ENCODE peak calls at places on chromosomes 7 and 10, in five cellular contexts. N is HepG2, V is SK-N-SH, G is GM12878, I is K562. Q is an unnamed sample.

GRCh38 chr10:118341678-118342637 is at the start of gene FAM204A:
- DNase-seq in N (peak), V (peak), G (peak), I (peak), Q (peak)

GRCh38 chr7:41981046-41982040 is 255.7 kb downstream of the GLI3 start:
- DNase-seq in N (no peak), V (no peak), G (no peak), I (no peak), Q (no peak)

GRCh38 chr10:3056280-3057037 is 10.9 kb upstream of the PFKP start:
- DNase-seq in N (no peak), V (no peak), G (no peak), I (no peak), Q (no peak)

GRCh38 chr10:117684673-117685211 is 142.2 kb downstream of the EMX2 start:
- DNase-seq in N (no peak), V (peak), G (no peak), I (peak), Q (peak)

GRCh38 chr7:71828361-71828760 is 583.8 kb downstream of the CALN1 start:
- DNase-seq in N (no peak), V (no peak), G (no peak), I (no peak), Q (no peak)

GRCh38 chr7:12623885-12624498 is 53.5 kb downstream of the SCIN start:
- DNase-seq in N (no peak), V (peak), G (no peak), I (peak), Q (peak)

GRCh38 chr10:47190802-47191450 is 109.1 kb upstream of the GDF10 start:
- DNase-seq in N (no peak), V (no peak), G (no peak), I (no peak), Q (no peak)

GRCh38 chr10:130932326-130933007 is 379.1 kb downstream of the TCERG1L start:
- DNase-seq in N (no peak), V (no peak), G (no peak), I (no peak), Q (no peak)

GRCh38 chr7:16421333-16422099 is at the start of gene CRPPA:
- DNase-seq in N (peak), V (peak), G (no peak), I (peak), Q (peak)

GRCh38 chr7:30188806-30189205 is 54.0 kb downstream of the MTURN start:
- DNase-seq in N (no peak), V (no peak), G (no peak), I (no peak), Q (no peak)

GRCh38 chr7:11212080-11212711 is 238.5 kb downstream of the PHF14 start:
- DNase-seq in N (peak), V (peak), G (peak), I (peak), Q (peak)

GRCh38 chr10:109961181-109962001 is 38.1 kb upstream of the XPNPEP1 start:
- DNase-seq in N (no peak), V (peak), G (no peak), I (no peak), Q (peak)

GRCh38 chr10:109964318-109964717 is 41.0 kb upstream of the XPNPEP1 start:
- DNase-seq in N (no peak), V (no peak), G (no peak), I (no peak), Q (no peak)

GRCh38 chr10:109959571-109960145 is 36.3 kb upstream of the XPNPEP1 start:
- DNase-seq in N (no peak), V (no peak), G (no peak), I (no peak), Q (no peak)

GRCh38 chr10:109963439-109963838 is 40.1 kb upstream of the XPNPEP1 start:
- DNase-seq in N (no peak), V (peak), G (no peak), I (no peak), Q (no peak)

DNA sequence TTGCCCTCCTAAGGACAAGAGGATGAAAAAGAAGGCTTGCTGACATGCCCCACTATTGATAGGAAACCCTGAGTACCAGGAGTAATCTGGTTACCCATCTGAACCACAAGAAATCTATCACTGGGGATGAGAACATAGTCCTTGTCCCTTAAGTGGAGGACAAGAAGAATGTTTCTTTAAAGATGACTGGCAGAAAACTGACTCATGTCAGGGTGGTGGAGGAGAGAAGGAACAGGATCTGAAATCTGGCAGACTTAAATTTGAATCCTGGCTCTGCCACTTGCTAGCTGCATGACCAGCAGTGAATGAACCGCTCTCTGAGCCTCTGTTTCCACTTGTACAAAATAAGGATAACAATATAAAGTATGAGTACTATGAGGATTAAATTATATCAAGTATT is 38.9 kb upstream of the XPNPEP1 start:
- DNase-seq in N (no peak), V (no peak), G (no peak), I (no peak), Q (no peak)
- TF ChIP-seq FOXM1 in N (no peak), V (no peak), G (no peak), I (no peak), Q (no peak)

GRCh38 chr7:2734761-2735571 is 47.0 kb downstream of the AMZ1 start:
- DNase-seq in N (no peak), V (no peak), G (no peak), I (peak), Q (no peak)
- TF ChIP-seq FOXM1 in N (no peak), V (no peak), G (no peak), I (no peak), Q (no peak)

GRCh38 chr10:72888151-72888638 is 5.3 kb upstream of the OIT3 start:
- DNase-seq in N (no peak), V (no peak), G (no peak), I (peak), Q (no peak)

GRCh38 chr10:72893136-72893798 is at the start of gene OIT3:
- DNase-seq in N (no peak), V (no peak), G (no peak), I (no peak), Q (no peak)

GRCh38 chr10:72889391-72889831 is 4.1 kb upstream of the OIT3 start:
- DNase-seq in N (no peak), V (no peak), G (no peak), I (no peak), Q (no peak)

GRCh38 chr10:72886596-72887522 is 6.7 kb upstream of the OIT3 start:
- DNase-seq in N (no peak), V (no peak), G (no peak), I (no peak), Q (no peak)

DNA sequence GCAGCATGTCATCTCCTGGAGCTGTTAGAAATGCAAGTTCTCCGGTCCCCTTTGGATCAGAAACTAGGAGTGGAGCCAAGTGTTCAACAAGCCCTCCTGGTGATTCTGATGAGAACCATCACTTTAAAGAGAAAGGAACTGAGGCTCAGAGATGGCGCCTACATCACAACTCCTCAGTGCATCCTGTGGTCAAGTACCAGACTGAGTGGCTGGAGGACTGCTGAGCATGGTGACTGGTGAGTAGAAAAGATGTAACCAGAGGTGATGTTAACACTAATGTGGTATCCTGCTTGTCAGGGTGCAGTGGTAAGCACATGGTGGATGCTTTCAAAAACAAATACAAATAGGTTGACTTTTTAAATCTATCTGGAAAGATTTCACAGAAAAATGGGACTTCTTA is 3.5 kb upstream of the OIT3 start:
- DNase-seq in N (no peak), V (no peak), G (no peak), I (no peak), Q (no peak)
- TF ChIP-seq FOXM1 in N (no peak), V (no peak), G (no peak), I (no peak), Q (no peak)

DNA sequence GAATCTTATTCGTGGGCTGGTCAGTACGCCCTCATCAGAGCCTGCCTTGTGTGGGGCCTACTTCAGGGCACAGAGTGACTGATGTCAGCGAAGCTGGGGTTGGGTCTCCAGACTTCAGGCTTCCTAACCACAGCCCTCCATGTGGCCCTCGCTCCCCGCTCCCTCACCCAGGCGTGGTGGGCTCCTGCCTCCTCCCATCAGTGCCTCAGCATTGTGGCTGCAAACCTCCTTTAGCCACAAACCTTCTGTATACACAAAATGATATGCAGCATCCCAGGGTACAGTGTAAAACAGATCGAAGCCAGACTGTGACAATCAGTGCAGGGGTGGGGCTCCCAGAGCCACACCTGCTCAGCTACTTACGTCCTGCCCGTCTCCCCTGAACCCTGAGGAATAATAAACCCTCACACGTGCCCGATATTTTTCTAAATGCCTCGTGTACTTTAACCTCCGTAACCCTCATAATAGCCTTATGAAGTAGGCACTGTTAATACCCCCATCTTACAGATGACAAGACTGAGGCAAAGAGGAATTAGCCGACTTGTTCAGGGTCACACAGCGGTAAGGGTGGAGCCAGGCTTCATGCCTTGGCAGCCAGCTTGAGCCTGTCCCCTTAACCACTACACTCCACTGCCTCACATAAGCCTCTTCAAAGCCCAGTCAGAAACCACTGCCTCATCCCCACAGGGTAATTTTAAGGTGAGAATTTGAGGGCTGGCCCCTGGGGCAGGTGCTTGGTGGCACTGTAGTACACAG is 7.3 kb upstream of the C10orf105 start:
- DNase-seq in N (no peak), V (no peak), G (peak), I (no peak), Q (no peak)
- TF ChIP-seq FOXM1 in N (no peak), V (no peak), G (no peak), I (no peak), Q (no peak)

DNA sequence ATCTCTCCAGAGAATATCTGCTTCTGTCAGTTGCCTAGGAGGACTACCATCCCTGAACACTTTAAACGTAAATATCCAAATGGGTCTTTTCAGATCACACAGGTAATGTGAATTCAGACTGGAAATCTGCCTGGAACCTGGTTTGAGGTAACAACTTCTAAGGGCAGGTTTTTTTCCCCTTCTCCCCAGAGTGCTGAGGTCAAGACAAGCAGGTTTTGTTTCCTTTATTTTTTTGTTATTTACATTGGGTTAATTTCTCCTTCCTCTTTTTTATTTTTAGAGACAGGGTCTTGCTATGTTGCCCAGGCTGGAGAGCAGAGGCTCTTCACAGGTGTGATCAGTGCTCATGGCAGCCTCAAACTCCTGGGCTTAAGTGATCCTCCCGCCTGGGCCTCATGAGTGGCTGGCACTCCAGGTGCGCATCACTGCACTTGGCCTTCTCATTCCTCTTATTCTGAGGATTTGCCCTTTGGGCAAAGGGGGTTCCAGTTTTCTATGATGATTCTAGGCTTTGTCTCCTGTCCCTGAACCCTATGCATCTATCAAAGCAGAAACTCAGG is 103.1 kb downstream of the PFKFB3 start:
- DNase-seq in N (no peak), V (no peak), G (no peak), I (no peak), Q (no peak)
- TF ChIP-seq FOXM1 in N (no peak), V (no peak), G (no peak), I (no peak), Q (no peak)

Q was measured in HEK293T.